ENCODE peak calls at places on chromosomes 2 and 18, in ten cellular contexts. F, E, H, Y, U, C, X, B, N and G are unnamed samples.

GRCh38 chr2:109162999-109163398 is 34.0 kb downstream of the SH3RF3 start:
- DNase-seq in X (no peak), N (peak; percentile 86), E (no peak), F (peak; percentile 76), H (peak; percentile 59), U (no peak), C (peak; percentile 39), B (no peak), Y (no peak), G (no peak)

GRCh38 chr2:201139836-201140599 is 24.1 kb downstream of the CFLAR start:
- DNase-seq in N (no peak), E (no peak), B (no peak), F (no peak), U (no peak), X (no peak), H (no peak), Y (no peak), C (no peak), G (no peak)

GRCh38 chr18:55241016-55241415 is 281.8 kb upstream of the CCDC68 start:
- DNase-seq in C (no peak), F (no peak), H (no peak), Y (no peak), X (no peak), E (no peak), N (no peak), B (no peak), U (no peak), G (no peak)

GRCh38 chr2:27262379-27263286 is at the start of gene SLC30A3:
- DNase-seq in H (peak; percentile 77), Y (peak; percentile 15), B (peak; percentile 60), E (peak; percentile 86), U (no peak), X (peak; percentile 99), N (peak; percentile 97), C (no peak), F (peak; percentile 72), G (no peak)

GRCh38 chr2:216344206-216344957 is 27.9 kb downstream of the MARCHF4 start:
- DNase-seq in X (peak; percentile 16), B (no peak), H (no peak), Y (no peak), N (peak; percentile 81), C (no peak), E (no peak), F (no peak), U (peak; percentile 49), G (no peak)

GRCh38 chr2:215060851-215061541 is 77.4 kb downstream of the ABCA12 start:
- DNase-seq in F (no peak), U (no peak), B (no peak), Y (no peak), H (no peak), C (peak; percentile 4), X (no peak), N (peak; percentile 36), E (no peak), G (no peak)

GRCh38 chr2:73253901-73254300 is 19.8 kb downstream of the CCT7 start:
- DNase-seq in H (no peak), N (no peak), B (no peak), U (no peak), C (no peak), F (no peak), E (peak; percentile 44), Y (no peak), X (no peak), G (no peak)

GRCh38 chr2:232137346-232137745 is 175.8 kb downstream of the DIS3L2 start:
- DNase-seq in Y (no peak), X (no peak), H (no peak), B (no peak), N (no peak), U (no peak), C (no peak), F (no peak), E (no peak), G (no peak)

GRCh38 chr2:12726271-12726670 is 9.5 kb downstream of the TRIB2 start:
- DNase-seq in F (no peak), B (no peak), E (no peak), H (no peak), C (no peak), X (no peak), U (no peak), N (no peak), Y (no peak), G (no peak)

GRCh38 chr18:48800479-48800876 is 150.3 kb downstream of the SMAD7 start:
- DNase-seq in F (peak; percentile 5), B (peak; percentile 10), Y (no peak), X (no peak), E (peak; percentile 37), H (no peak), U (no peak), N (peak; percentile 45), C (no peak), G (no peak)

GRCh38 chr2:216920150-216920846 is 60.4 kb upstream of the TNP1 start:
- DNase-seq in X (no peak), U (no peak), Y (no peak), N (no peak), H (no peak), E (no peak), C (no peak), B (no peak), F (no peak), G (no peak)

GRCh38 chr2:172945511-172945850 is 130.2 kb upstream of the MAP3K20 start:
- DNase-seq in C (no peak), Y (no peak), H (no peak), B (no peak), E (no peak), F (no peak), U (no peak), N (no peak), X (no peak), G (no peak)

GRCh38 chr2:172947461-172947860 is 128.2 kb upstream of the MAP3K20 start:
- DNase-seq in Y (no peak), X (no peak), H (no peak), U (no peak), E (no peak), F (no peak), C (no peak), B (no peak), N (no peak), G (no peak)

GRCh38 chr2:172943563-172943962 is 132.1 kb upstream of the MAP3K20 start:
- DNase-seq in E (no peak), F (no peak), H (no peak), B (no peak), C (no peak), U (no peak), N (no peak), Y (no peak), X (no peak), G (peak; percentile 42)

GRCh38 chr2:172943992-172944793 is 131.5 kb upstream of the MAP3K20 start:
- DNase-seq in U (no peak), N (no peak), F (no peak), X (no peak), B (no peak), E (no peak), H (no peak), C (no peak), Y (peak; percentile 59), G (peak; percentile 10)

GRCh38 chr2:172944794-172945510 is 130.7 kb upstream of the MAP3K20 start:
- DNase-seq in C (no peak), F (no peak), Y (no peak), H (no peak), E (no peak), N (no peak), X (no peak), B (no peak), U (no peak), G (no peak)
- H3K27ac ChIP-seq in C (no peak overlapping the region), F (no peak overlapping the region), Y (no peak overlapping the region), H (no peak overlapping the region), E (no peak overlapping the region), N (no peak overlapping the region), X (no peak overlapping the region), B (no peak overlapping the region), U (no peak overlapping the region), G (no peak overlapping the region)

GRCh38 chr2:161158882-161159281 is 1.3 kb upstream of the TANK start:
- DNase-seq in N (no peak), Y (no peak), U (no peak), C (no peak), H (no peak), X (no peak), B (no peak), E (no peak), F (no peak), G (no peak)
- H3K36me3 ChIP-seq in N (peaks cover 13% of the 10 kb centered on the region), Y (peaks cover 8% of the 10 kb centered on the region), U (no peaks in the 10 kb centered on the region), C (peaks cover 9% of the 10 kb centered on the region), H (peaks cover 10% of the 10 kb centered on the region), X (peaks cover 14% of the 10 kb centered on the region), B (no peaks in the 10 kb centered on the region), E (peaks cover 8% of the 10 kb centered on the region), F (no peaks in the 10 kb centered on the region), G (peaks cover 13% of the 10 kb centered on the region)

GRCh38 chr2:192148241-192148619 is 46.5 kb downstream of the TMEFF2 start:
- DNase-seq in E (no peak), C (no peak), N (peak; percentile 70), F (no peak), X (no peak), Y (no peak), B (no peak), H (no peak), U (no peak), G (no peak)
- H3K27ac ChIP-seq in E (no peak overlapping the region), C (peak overlapping the region; percentile 36), N (peak overlapping the region; percentile 34), F (no peak overlapping the region), X (no peak overlapping the region), Y (no peak overlapping the region), B (no peak overlapping the region), H (peak overlapping the region; percentile 71), U (no peak overlapping the region), G (no peak overlapping the region)

GRCh38 chr2:11520092-11520693 is 13.7 kb upstream of the GREB1 start:
- DNase-seq in E (no peak), H (no peak), B (no peak), C (no peak), Y (no peak), N (no peak), U (peak; percentile 81), F (no peak), X (no peak), G (no peak)
- H3K36me3 ChIP-seq in E (no peaks in the 10 kb centered on the region), H (no peaks in the 10 kb centered on the region), B (no peaks in the 10 kb centered on the region), C (no peaks in the 10 kb centered on the region), Y (no peaks in the 10 kb centered on the region), N (no peaks in the 10 kb centered on the region), U (no peaks in the 10 kb centered on the region), F (no peaks in the 10 kb centered on the region), X (no peaks in the 10 kb centered on the region), G (no peaks in the 10 kb centered on the region)

GRCh38 chr2:237490805-237491194 is 3.7 kb downstream of the MLPH start:
- DNase-seq in H (no peak), F (no peak), X (no peak), N (no peak), Y (no peak), B (no peak), U (no peak), C (no peak), E (no peak), G (no peak)
- H3K27ac ChIP-seq in H (peak overlapping the region; percentile 79), F (peak overlapping the region; percentile 94), X (no peak overlapping the region), N (no peak overlapping the region), Y (no peak overlapping the region), B (no peak overlapping the region), U (no peak overlapping the region), C (no peak overlapping the region), E (peak overlapping the region; percentile 80), G (no peak overlapping the region)

GRCh38 chr18:45894818-45895217 is 69.3 kb downstream of the SIGLEC15 start:
- DNase-seq in C (no peak), B (no peak), H (no peak), X (no peak), N (no peak), E (no peak), U (no peak), Y (no peak), F (no peak), G (no peak)
- H3K36me3 ChIP-seq in C (peaks cover 40% of the 10 kb centered on the region), B (no peaks in the 10 kb centered on the region), H (peaks cover 87% of the 10 kb centered on the region), X (peaks cover 24% of the 10 kb centered on the region), N (peaks cover 85% of the 10 kb centered on the region), E (peaks cover 68% of the 10 kb centered on the region), U (no peaks in the 10 kb centered on the region), Y (peaks cover 8% of the 10 kb centered on the region), F (peaks cover 64% of the 10 kb centered on the region), G (peaks cover 47% of the 10 kb centered on the region)